ENCODE peak calls at places on chromosomes 6 and 20, in seven cellular contexts. F, X, T, J, Z, L and O are unnamed samples.

GRCh38 chr20:45998761-45999160 is 9.9 kb upstream of the MMP9 start:
- DNase-seq in F (no peak), X (no peak), T (no peak), J (no peak), Z (no peak), L (no peak), O (no peak)

GRCh38 chr6:159107451-159108260 is 61.5 kb upstream of the FNDC1 start:
- DNase-seq in F (no peak), X (no peak), T (no peak), J (no peak), Z (no peak), L (no peak), O (no peak)

GRCh38 chr6:136501081-136501480 is 49.1 kb downstream of the MAP7 start:
- DNase-seq in F (no peak), X (no peak), T (no peak), J (no peak), Z (no peak), L (no peak), O (no peak)

GRCh38 chr20:5675103-5676091 is 74.8 kb upstream of the SHLD1 start:
- DNase-seq in F (no peak), X (no peak), T (no peak), J (no peak), Z (no peak), L (no peak), O (no peak)

GRCh38 chr20:59434950-59435349 is 134.5 kb downstream of the EDN3 start:
- DNase-seq in F (no peak), X (no peak), T (no peak), J (no peak), Z (peak; percentile 7), L (no peak), O (no peak)

GRCh38 chr6:53049389-53049788 is 15.8 kb upstream of the FBXO9 start:
- DNase-seq in F (peak; percentile 78), X (no peak), T (no peak), J (no peak), Z (no peak), L (no peak), O (no peak)

GRCh38 chr20:25000268-25000801 is 7.8 kb upstream of the APMAP start:
- DNase-seq in F (no peak), X (no peak), T (no peak), J (no peak), Z (peak; percentile 98), L (no peak), O (peak; percentile 71)

GRCh38 chr6:109790131-109790530 is 99.0 kb downstream of the FIG4 start:
- DNase-seq in F (no peak), X (no peak), T (no peak), J (no peak), Z (peak; percentile 29), L (no peak), O (no peak)

GRCh38 chr6:53199156-53199555 is 50.5 kb upstream of the GCM1 start:
- DNase-seq in F (no peak), X (no peak), T (no peak), J (no peak), Z (no peak), L (no peak), O (no peak)

GRCh38 chr6:38364775-38365174 is 275.0 kb downstream of the BTBD9 start:
- DNase-seq in F (no peak), X (no peak), T (no peak), J (no peak), Z (peak; percentile 10), L (no peak), O (no peak)

GRCh38 chr6:58113960-58114359 is 796.5 kb downstream of the PRIM2 start:
- DNase-seq in F (no peak), X (no peak), T (no peak), J (no peak), Z (peak; percentile 30), L (no peak), O (no peak)

GRCh38 chr6:62775427-62776022 is 435.7 kb upstream of the FKBP1C start:
- DNase-seq in F (peak; percentile 51), X (no peak), T (no peak), J (no peak), Z (peak; percentile 25), L (no peak), O (no peak)

GRCh38 chr6:35282472-35282871 is 15.1 kb upstream of the DEF6 start:
- DNase-seq in F (no peak), X (no peak), T (no peak), J (no peak), Z (no peak), L (no peak), O (no peak)

GRCh38 chr20:43563429-43563828 is 4.6 kb downstream of the SGK2 start:
- DNase-seq in F (no peak), X (no peak), T (no peak), J (no peak), Z (no peak), L (no peak), O (no peak)

GRCh38 chr20:37539956-37540455 is 12.3 kb upstream of the BLCAP start:
- DNase-seq in F (no peak), X (no peak), T (no peak), J (no peak), Z (no peak), L (no peak), O (no peak)

GRCh38 chr6:148524976-148525375 is 182.3 kb downstream of the SASH1 start:
- DNase-seq in F (no peak), X (no peak), T (no peak), J (no peak), Z (peak; percentile 68), L (no peak), O (no peak)

GRCh38 chr20:24667689-24668383 is 198.4 kb downstream of the SYNDIG1 start:
- DNase-seq in F (no peak), X (no peak), T (no peak), J (no peak), Z (no peak), L (no peak), O (no peak)

GRCh38 chr6:50361641-50362331 is 312.1 kb upstream of the DEFB112 start:
- DNase-seq in F (no peak), X (no peak), T (no peak), J (no peak), Z (no peak), L (no peak), O (no peak)

GRCh38 chr6:97591955-97592354 is 308.9 kb upstream of the MMS22L start:
- DNase-seq in F (no peak), X (no peak), T (no peak), J (no peak), Z (no peak), L (no peak), O (no peak)

GRCh38 chr20:46131396-46131795 is 13.3 kb downstream of the CD40 start:
- DNase-seq in F (no peak), X (no peak), T (no peak), J (no peak), Z (no peak), L (no peak), O (no peak)

GRCh38 chr6:113649276-113649675 is 207.9 kb upstream of the MARCKS start:
- DNase-seq in F (peak; percentile 29), X (no peak), T (no peak), J (no peak), Z (no peak), L (no peak), O (no peak)

GRCh38 chr20:43781215-43781614 is 54.4 kb upstream of the GTSF1L start:
- DNase-seq in F (no peak), X (no peak), T (no peak), J (no peak), Z (no peak), L (no peak), O (no peak)

GRCh38 chr6:113998811-113999210 is 27.9 kb upstream of the HDAC2 start:
- DNase-seq in F (no peak), X (no peak), T (no peak), J (no peak), Z (no peak), L (no peak), O (no peak)

GRCh38 chr6:20400476-20401402 is 940 bp upstream of the E2F3 start:
- DNase-seq in F (peak; percentile 81), X (peak; percentile 35), T (no peak), J (peak; percentile 23), Z (peak; percentile 47), L (peak; percentile 15), O (peak; percentile 23)

GRCh38 chr6:143811492-143812157 is 31.5 kb upstream of the LTV1 start:
- DNase-seq in F (no peak), X (no peak), T (no peak), J (no peak), Z (no peak), L (no peak), O (no peak)

DNA sequence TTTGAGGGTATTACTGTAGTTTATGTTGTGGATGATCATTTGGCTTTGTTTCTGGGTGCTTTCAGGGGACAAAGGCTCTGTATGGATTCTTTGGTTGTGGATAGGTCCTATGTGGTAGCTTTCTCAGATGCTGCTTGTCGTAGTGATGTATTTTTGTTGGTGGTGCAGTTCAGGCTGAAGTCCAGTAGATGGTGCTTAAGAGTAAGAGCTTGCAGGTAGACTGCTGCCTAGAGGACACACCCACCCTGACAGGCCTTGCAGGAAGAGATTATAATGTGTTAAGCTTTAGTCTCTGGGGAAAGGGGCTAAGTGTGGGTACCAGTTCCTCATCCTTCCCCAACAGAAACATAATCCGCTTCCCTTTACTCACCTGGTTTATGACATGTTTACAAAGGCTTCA is 62.6 kb upstream of the ADGRB3 start:
- DNase-seq in F (peak; percentile 23), X (no peak), T (no peak), J (no peak), Z (peak; percentile 64), L (peak; percentile 2), O (no peak)
- TF ChIP-seq CTCF in F (peak; percentile 23), X (no peak), T (no peak), J (peak; percentile 17), Z (peak; percentile 63), L (peak; percentile 64), O (no peak)

GRCh38 chr6:107866606-107867301 is 42.6 kb upstream of the SCML4 start:
- DNase-seq in F (peak; percentile 46), X (no peak), T (no peak), J (no peak), Z (peak; percentile 42), L (peak; percentile 21), O (no peak)
- TF ChIP-seq CTCF in F (peak; percentile 63), X (no peak), T (peak; percentile 29), J (no peak), Z (peak; percentile 65), L (peak; percentile 72), O (peak; percentile 18)

GRCh38 chr6:4909063-4909645 is 94.7 kb downstream of the RPP40 start:
- DNase-seq in F (no peak), X (no peak), T (no peak), J (no peak), Z (no peak), L (no peak), O (no peak)

GRCh38 chr6:4912559-4912958 is 91.3 kb downstream of the RPP40 start:
- DNase-seq in F (no peak), X (no peak), T (no peak), J (no peak), Z (no peak), L (no peak), O (no peak)

GRCh38 chr6:4907602-4908001 is 96.2 kb downstream of the RPP40 start:
- DNase-seq in F (no peak), X (no peak), T (no peak), J (no peak), Z (no peak), L (no peak), O (no peak)

GRCh38 chr6:4908062-4908461 is 95.8 kb downstream of the RPP40 start:
- DNase-seq in F (no peak), X (no peak), T (no peak), J (no peak), Z (no peak), L (no peak), O (no peak)

GRCh38 chr6:4910060-4910746 is 93.6 kb downstream of the RPP40 start:
- DNase-seq in F (no peak), X (no peak), T (no peak), J (no peak), Z (peak; percentile 50), L (no peak), O (no peak)
- TF ChIP-seq CTCF in F (no peak), X (no peak), T (no peak), J (no peak), Z (no peak), L (no peak), O (no peak)

GRCh38 chr20:62553136-62553837 is 77.5 kb upstream of the GATA5 start:
- DNase-seq in F (no peak), X (no peak), T (no peak), J (no peak), Z (no peak), L (no peak), O (no peak)
- TF ChIP-seq CTCF in F (no peak), X (no peak), T (no peak), J (no peak), Z (peak; percentile 25), L (no peak), O (no peak)